ENCODE peak calls at places on chromosomes 3 and 15, in eight cellular contexts. A is heart right ventricle, T is psoas muscle, M is RWPE1, H is lower lobe of right lung, L is HCT116, P is fibroblast of lung, D is AG04450. R is an unnamed sample.

GRCh38 chr15:29089731-29090616 is 179.6 kb downstream of the NSMCE3 start:
- DNase-seq in A (no peak), T (no peak), M (no peak), H (no peak), L (no peak), P (peak), D (peak), R (no peak)

GRCh38 chr3:4949004-4949403 is 30.2 kb upstream of the BHLHE40 start:
- DNase-seq in A (no peak), T (no peak), M (no peak), H (no peak), L (no peak), P (no peak), D (no peak), R (no peak)

GRCh38 chr15:29040367-29040745 is 154.6 kb downstream of the APBA2 start:
- DNase-seq in A (no peak), T (no peak), M (no peak), H (no peak), L (no peak), P (peak), D (peak), R (no peak)

GRCh38 chr15:55998478-55998877 is 5.1 kb upstream of the NEDD4 start:
- DNase-seq in A (no peak), T (no peak), M (peak), H (no peak), L (no peak), P (no peak), D (no peak), R (no peak)

GRCh38 chr3:52555056-52555455 is 18.7 kb downstream of the UQCC5 start:
- DNase-seq in A (no peak), T (no peak), M (no peak), H (no peak), L (no peak), P (no peak), D (no peak), R (no peak)

GRCh38 chr3:30681276-30682211 is 75.1 kb downstream of the TGFBR2 start:
- DNase-seq in A (peak), T (peak), M (no peak), H (no peak), L (no peak), P (peak), D (peak), R (peak)

GRCh38 chr15:31228980-31229826 is 97.4 kb upstream of the KLF13 start:
- DNase-seq in A (no peak), T (no peak), M (no peak), H (peak), L (no peak), P (no peak), D (no peak), R (no peak)

GRCh38 chr3:127588675-127589577 is 1.6 kb downstream of the TPRA1 start:
- DNase-seq in A (no peak), T (no peak), M (peak), H (no peak), L (no peak), P (peak), D (peak), R (no peak)

GRCh38 chr15:40986820-40987219 is 33.5 kb downstream of the CHAC1 start:
- DNase-seq in A (no peak), T (no peak), M (no peak), H (no peak), L (no peak), P (no peak), D (no peak), R (no peak)

DNA sequence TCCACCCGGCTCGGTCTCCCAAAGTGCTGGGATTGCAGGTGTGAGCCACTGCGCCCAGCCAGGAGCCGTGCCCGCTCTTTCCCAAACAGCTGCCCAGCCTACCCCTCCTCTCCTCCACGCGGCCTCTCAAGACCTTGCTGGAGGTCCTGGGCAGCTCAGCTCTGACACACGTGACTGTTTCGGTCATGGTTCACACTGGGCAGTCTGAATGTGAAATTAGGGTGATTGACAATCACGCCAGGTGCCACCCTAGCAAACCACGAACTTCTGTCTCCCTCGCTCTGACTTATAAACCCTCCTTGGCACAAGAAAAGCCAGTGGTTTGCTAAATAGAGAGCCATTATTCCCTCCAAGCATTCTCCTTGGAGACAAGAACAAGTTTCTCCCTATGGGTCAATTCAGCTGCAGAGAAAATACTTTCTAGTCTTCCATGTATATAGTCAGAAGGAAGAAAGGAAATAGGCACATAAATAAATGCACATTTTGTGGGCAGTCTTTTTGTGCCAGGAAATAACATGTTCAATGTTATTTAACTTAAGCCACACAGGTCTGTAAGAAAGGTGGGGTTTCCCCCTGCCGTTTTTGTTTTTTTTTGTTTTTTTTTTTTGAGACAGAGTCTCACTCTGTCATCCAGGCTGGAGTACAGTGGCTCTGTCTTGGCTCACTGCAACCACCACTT is 121.9 kb upstream of the MEF2A start:
- DNase-seq in A (peak), T (no peak), M (no peak), H (no peak), L (no peak), P (no peak), D (no peak), R (no peak)
- TF ChIP-seq CTCF in A (no peak), T (no peak), M (no peak), H (no peak), L (no peak), P (no peak), D (no peak), R (no peak)

DNA sequence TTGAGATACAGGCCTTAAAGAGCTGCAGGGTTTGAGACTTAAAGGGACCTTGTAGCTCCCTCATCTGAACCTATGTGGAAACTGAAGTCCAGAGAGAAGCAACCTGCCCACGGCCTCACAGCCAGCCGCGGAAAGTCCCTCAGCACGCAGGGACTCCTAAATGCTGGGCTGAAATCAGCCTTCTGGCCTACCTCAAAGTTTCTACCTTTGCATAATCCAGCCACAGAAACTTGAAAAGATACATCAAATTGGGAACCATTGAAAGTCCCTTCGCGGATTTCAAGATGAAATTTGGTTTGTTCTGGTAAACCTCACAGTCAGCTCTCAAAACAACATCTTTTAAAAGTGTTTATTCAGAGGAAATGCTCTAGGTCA is 171.5 kb downstream of the ADAMTS17 start:
- DNase-seq in A (no peak), T (no peak), M (no peak), H (no peak), L (no peak), P (no peak), D (no peak), R (no peak)
- H3K27ac ChIP-seq in A (no peak), T (no peak), M (no peak), H (no peak), L (no peak), P (no peak), D (no peak), R (no peak)

GRCh38 chr15:76060098-76060989 is 559 bp downstream of the TMEM266 start:
- DNase-seq in A (no peak), T (no peak), M (no peak), H (no peak), L (no peak), P (no peak), D (no peak), R (no peak)

GRCh38 chr15:76059320-76060097 is at the start of gene TMEM266:
- DNase-seq in A (peak), T (peak), M (peak), H (peak), L (no peak), P (peak), D (no peak), R (peak)

GRCh38 chr15:76057332-76058000 is 2.3 kb upstream of the TMEM266 start:
- DNase-seq in A (peak), T (no peak), M (peak), H (no peak), L (no peak), P (peak), D (no peak), R (no peak)

GRCh38 chr15:76056931-76057330 is 2.9 kb upstream of the TMEM266 start:
- DNase-seq in A (no peak), T (no peak), M (peak), H (no peak), L (no peak), P (no peak), D (no peak), R (no peak)

DNA sequence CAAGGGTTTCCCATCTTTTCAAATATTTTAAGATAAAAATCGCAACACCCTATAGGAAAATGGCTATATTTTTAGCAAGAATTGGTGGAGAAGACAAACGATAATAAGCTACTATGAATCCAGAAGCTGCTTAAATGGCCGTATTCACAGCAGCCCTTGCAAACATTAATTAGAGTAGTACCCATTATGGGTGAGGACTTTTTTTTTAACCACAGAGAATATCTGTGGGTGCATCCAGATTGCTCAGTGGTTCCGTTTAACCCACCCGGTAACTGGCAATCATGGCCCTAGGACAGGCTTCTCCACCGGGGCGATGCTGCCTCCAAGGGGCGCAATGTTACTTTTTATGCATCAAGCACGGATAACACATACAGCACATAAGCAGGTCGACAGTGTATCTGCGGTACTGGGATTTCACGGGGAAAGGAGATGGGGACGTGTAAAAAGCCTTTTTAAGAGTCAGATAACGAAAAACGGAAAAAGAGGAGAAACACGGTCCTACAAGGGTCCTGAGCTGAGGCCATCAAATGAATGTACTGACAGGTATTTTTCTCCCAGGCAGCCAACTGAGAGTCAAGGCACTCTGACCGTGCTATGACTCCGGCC is 968 bp upstream of the TMEM266 start:
- DNase-seq in A (no peak), T (no peak), M (no peak), H (no peak), L (no peak), P (peak), D (no peak), R (no peak)
- TF ChIP-seq CTCF in A (no peak), T (peak), M (peak), H (no peak), L (peak), P (no peak), D (peak), R (peak)

DNA sequence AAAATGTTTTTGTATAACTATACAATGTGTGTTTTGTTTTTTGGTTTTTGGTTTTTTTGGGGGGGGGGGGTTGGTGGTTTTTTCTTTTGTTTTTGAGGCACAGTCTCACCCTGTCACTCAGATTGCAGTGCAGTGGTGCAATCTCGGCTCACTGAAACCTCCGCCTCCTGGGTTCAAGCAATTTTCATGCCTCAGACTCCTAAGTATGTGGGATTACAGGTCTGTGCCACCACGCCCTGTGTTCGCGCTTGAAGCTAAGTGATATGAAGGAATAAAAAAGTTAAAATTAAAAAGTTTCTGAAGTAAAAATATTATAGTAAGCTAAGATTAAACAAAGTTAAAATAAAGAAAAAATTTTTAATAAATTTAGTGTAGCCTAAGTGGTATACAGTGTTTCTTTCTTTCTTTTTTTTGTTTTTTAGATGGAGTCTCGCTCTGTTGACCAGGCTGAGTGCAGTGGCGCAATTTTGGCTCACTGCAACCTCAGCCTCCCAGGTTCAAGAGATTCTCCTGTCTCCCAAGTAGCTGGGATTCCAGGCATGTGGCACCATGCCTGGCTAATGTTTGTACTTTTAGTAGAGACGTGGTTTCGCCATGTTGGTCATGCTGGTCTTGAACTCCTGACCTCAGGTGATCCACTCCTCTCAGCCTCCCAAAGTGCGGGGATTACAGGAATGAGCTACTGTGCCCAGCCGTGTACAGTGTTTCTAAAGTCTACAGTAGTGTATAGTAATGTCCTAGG is 53.9 kb upstream of the TEX55 start:
- DNase-seq in A (no peak), T (no peak), M (no peak), H (no peak), L (no peak), P (no peak), D (no peak), R (no peak)
- H3K27ac ChIP-seq in A (no peak), T (no peak), M (no peak), H (no peak), L (no peak), P (no peak), D (no peak), R (no peak)

GRCh38 chr3:58783845-58784244 is 117.3 kb upstream of the FAM3D start:
- DNase-seq in A (no peak), T (no peak), M (no peak), H (no peak), L (no peak), P (no peak), D (no peak), R (no peak)
- TF ChIP-seq CTCF in A (no peak), T (no peak), M (no peak), H (no peak), L (no peak), P (no peak), D (no peak), R (no peak)

DNA sequence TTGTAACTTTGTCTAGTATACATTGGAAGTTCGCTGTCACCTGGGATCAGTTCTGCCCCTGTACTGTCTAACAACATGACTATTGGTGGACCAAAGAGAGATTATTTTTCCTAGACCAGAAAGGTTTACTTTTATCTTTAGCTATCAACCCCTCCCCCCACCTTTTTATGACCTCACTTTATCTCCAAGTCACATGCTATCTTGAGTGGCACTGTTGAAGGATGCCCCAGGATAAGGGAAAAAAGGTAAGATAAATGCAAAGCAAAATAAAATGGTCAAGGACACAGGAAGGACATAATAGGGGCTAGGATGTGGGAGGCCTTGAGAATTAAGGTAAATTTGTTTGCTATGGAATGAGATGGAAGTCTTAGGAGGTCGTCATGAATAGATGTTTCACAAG is 996 bp upstream of the ZNF609 start:
- DNase-seq in A (no peak), T (no peak), M (no peak), H (no peak), L (no peak), P (no peak), D (no peak), R (no peak)
- H3K27ac ChIP-seq in A (peak), T (no peak), M (no peak), H (no peak), L (no peak), P (no peak), D (no peak), R (no peak)

DNA sequence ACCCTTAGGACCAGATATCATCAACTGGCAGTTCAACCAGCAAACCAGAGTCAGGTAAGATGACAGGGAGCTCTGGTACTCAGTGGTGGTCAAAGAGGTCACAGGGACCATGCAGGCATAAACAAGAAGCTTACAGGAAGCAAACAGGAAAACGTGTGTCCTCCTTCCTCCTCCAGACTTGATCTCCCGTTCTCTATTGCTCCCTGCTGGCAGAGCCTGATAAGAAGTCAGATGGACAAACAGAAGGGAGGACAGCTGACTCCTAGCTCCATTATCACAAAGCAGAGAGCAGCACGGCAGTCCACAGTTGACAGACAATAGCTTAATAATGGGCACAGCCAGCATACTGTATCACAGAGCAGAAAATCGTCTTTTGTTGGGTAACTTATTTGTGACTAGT is 156.5 kb upstream of the SLC2A2 start:
- DNase-seq in A (no peak), T (no peak), M (no peak), H (no peak), L (no peak), P (peak), D (no peak), R (no peak)
- TF ChIP-seq CTCF in A (peak), T (no peak), M (no peak), H (no peak), L (peak), P (no peak), D (peak), R (no peak)

GRCh38 chr3:179676081-179676480 is 23.2 kb downstream of the USP13 start:
- DNase-seq in A (no peak), T (no peak), M (no peak), H (no peak), L (no peak), P (no peak), D (no peak), R (no peak)

GRCh38 chr3:179671709-179672337 is 19.0 kb downstream of the USP13 start:
- DNase-seq in A (peak), T (peak), M (no peak), H (no peak), L (no peak), P (peak), D (no peak), R (no peak)

GRCh38 chr3:179671309-179671708 is 18.5 kb downstream of the USP13 start:
- DNase-seq in A (no peak), T (no peak), M (no peak), H (no peak), L (no peak), P (no peak), D (no peak), R (no peak)

GRCh38 chr3:179672918-179673317 is 20.1 kb downstream of the USP13 start:
- DNase-seq in A (no peak), T (no peak), M (peak), H (no peak), L (no peak), P (no peak), D (no peak), R (no peak)

GRCh38 chr3:179673522-179673921 is 20.7 kb downstream of the USP13 start:
- DNase-seq in A (no peak), T (no peak), M (no peak), H (no peak), L (no peak), P (no peak), D (no peak), R (no peak)
- H3K27ac ChIP-seq in A (peak), T (peak), M (no peak), H (peak), L (no peak), P (no peak), D (no peak), R (peak)

R was measured in left ventricle myocardium inferior.